ENCODE peak calls at places on chromosomes 13 and 19, in six cellular contexts. I is activated T-cell treated with anti-CD3 and anti-CD28 coated beads for 1 hour, N is midbrain, O is neural crest cell, K is HFFc6, C is EL. A is an unnamed sample.

GRCh38 chr13:91167706-91168459 is 179.6 kb upstream of the MIR17HG start:
- DNase-seq in I (no peak), N (no peak), O (no peak), K (no peak), C (no peak), A (no peak)

GRCh38 chr19:31418692-31419430 is 69.6 kb upstream of the TSHZ3 start:
- DNase-seq in I (no peak), N (no peak), O (no peak), K (no peak), C (no peak), A (no peak)

GRCh38 chr19:2517881-2518601 is 42.1 kb downstream of the GADD45B start:
- DNase-seq in I (no peak), N (no peak), O (no peak), K (no peak), C (no peak), A (no peak)

GRCh38 chr19:13077233-13077632 is 25.4 kb downstream of the LYL1 start:
- DNase-seq in I (no peak), N (no peak), O (no peak), K (no peak), C (no peak), A (no peak)

GRCh38 chr19:6216996-6217751 is 62.6 kb downstream of the MLLT1 start:
- DNase-seq in I (no peak), N (no peak), O (peak; percentile 55), K (no peak), C (no peak), A (no peak)

GRCh38 chr13:22482496-22483000 is 698.2 kb upstream of the SGCG start:
- DNase-seq in I (no peak), N (no peak), O (no peak), K (no peak), C (no peak), A (no peak)

GRCh38 chr19:49441210-49441959 is at the start of gene SLC17A7:
- DNase-seq in I (no peak), N (no peak), O (no peak), K (no peak), C (peak; percentile 28), A (no peak)

GRCh38 chr13:53151692-53152421 is 123.2 kb downstream of the OLFM4 start:
- DNase-seq in I (no peak), N (peak; percentile 71), O (peak; percentile 64), K (no peak), C (peak; percentile 54), A (no peak)

GRCh38 chr19:32702010-32702409 is 10.4 kb downstream of the NUDT19 start:
- DNase-seq in I (no peak), N (no peak), O (no peak), K (no peak), C (no peak), A (no peak)

GRCh38 chr13:68275758-68276157 is 1045.6 kb upstream of the PCDH9 start:
- DNase-seq in I (no peak), N (no peak), O (no peak), K (no peak), C (no peak), A (no peak)

GRCh38 chr19:13846533-13847032 is 30.4 kb upstream of the NANOS3 start:
- DNase-seq in I (peak; percentile 87), N (peak; percentile 30), O (peak; percentile 67), K (peak; percentile 93), C (peak; percentile 91), A (no peak)

GRCh38 chr19:47521473-47522180 is 6.8 kb upstream of the NAPA start:
- DNase-seq in I (no peak), N (no peak), O (no peak), K (no peak), C (no peak), A (no peak)

GRCh38 chr13:39616087-39616694 is 13.2 kb upstream of the LHFPL6 start:
- DNase-seq in I (no peak), N (peak; percentile 83), O (peak; percentile 54), K (peak; percentile 58), C (peak; percentile 65), A (no peak)

GRCh38 chr13:35514801-35515502 is 38.5 kb upstream of the MAB21L1 start:
- DNase-seq in I (no peak), N (no peak), O (no peak), K (no peak), C (no peak), A (no peak)